ENCODE peak calls at places on chromosomes 6 and 20, in four cellular contexts. One of them, this sample, is unnamed.

GRCh38 chr20:37323985-37324384 is 22.0 kb upstream of the SRC start:
- DNase-seq in cardiac fibroblast: peak
- DNase-seq in fibroblast of lung: peak
- DNase-seq in epithelial cell of esophagus: peak
- DNase-seq in this sample: no peak

GRCh38 chr6:74597266-74597665 is 608.6 kb downstream of the COL12A1 start:
- DNase-seq in cardiac fibroblast: peak
- DNase-seq in fibroblast of lung: peak
- DNase-seq in epithelial cell of esophagus: peak
- DNase-seq in this sample: no peak

GRCh38 chr6:90179190-90180169 is 117.2 kb downstream of the BACH2 start:
- DNase-seq in cardiac fibroblast: peak
- DNase-seq in fibroblast of lung: no peak
- DNase-seq in epithelial cell of esophagus: no peak
- DNase-seq in this sample: peak

GRCh38 chr6:26394289-26394688 is 7.8 kb upstream of the BTN3A1 start:
- DNase-seq in cardiac fibroblast: peak
- DNase-seq in fibroblast of lung: peak
- DNase-seq in epithelial cell of esophagus: peak
- DNase-seq in this sample: no peak

GRCh38 chr6:138817799-138818198 is 21.9 kb downstream of the ECT2L start:
- DNase-seq in cardiac fibroblast: peak
- DNase-seq in fibroblast of lung: peak
- DNase-seq in epithelial cell of esophagus: peak
- DNase-seq in this sample: no peak

GRCh38 chr6:170206931-170207431 is 83.9 kb downstream of the DLL1 start:
- DNase-seq in cardiac fibroblast: no peak
- DNase-seq in fibroblast of lung: no peak
- DNase-seq in epithelial cell of esophagus: no peak
- DNase-seq in this sample: no peak

GRCh38 chr20:25083773-25084615 is 2.1 kb upstream of the VSX1 start:
- DNase-seq in cardiac fibroblast: no peak
- DNase-seq in fibroblast of lung: no peak
- DNase-seq in epithelial cell of esophagus: no peak
- DNase-seq in this sample: no peak

GRCh38 chr6:53199156-53199555 is 50.5 kb upstream of the GCM1 start:
- DNase-seq in cardiac fibroblast: no peak
- DNase-seq in fibroblast of lung: no peak
- DNase-seq in epithelial cell of esophagus: no peak
- DNase-seq in this sample: no peak

GRCh38 chr6:68194846-68195478 is 440.1 kb upstream of the ADGRB3 start:
- DNase-seq in cardiac fibroblast: no peak
- DNase-seq in fibroblast of lung: no peak
- DNase-seq in epithelial cell of esophagus: peak
- DNase-seq in this sample: no peak

GRCh38 chr20:1391640-1392442 is 1.0 kb downstream of the FKBP1A start:
- DNase-seq in cardiac fibroblast: peak
- DNase-seq in fibroblast of lung: peak
- DNase-seq in epithelial cell of esophagus: peak
- DNase-seq in this sample: no peak

GRCh38 chr6:33839399-33840063 is 35.7 kb upstream of the MLN start:
- DNase-seq in cardiac fibroblast: no peak
- DNase-seq in fibroblast of lung: no peak
- DNase-seq in epithelial cell of esophagus: peak
- DNase-seq in this sample: no peak

DNA sequence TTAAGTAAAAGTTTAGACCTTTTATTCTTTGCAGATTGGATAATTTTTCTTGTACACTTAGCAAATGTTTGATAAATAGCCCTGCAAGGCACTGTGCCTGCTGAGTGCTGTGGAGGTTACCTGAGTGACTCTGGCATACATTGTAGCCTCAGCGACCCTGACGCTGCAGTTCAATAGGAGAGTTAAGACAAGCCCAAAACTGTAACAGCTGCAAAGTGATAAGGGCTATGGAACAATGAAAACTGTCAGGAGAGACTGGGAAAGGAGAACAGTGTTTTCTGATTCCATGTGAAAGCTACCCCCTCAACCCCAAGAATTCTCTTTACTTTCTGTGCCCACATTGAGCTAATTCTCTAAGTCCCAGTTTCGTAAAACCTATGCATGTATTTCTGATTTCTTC is 22.2 kb downstream of the HIVEP1 start:
- DNase-seq in cardiac fibroblast: no peak
- DNase-seq in fibroblast of lung: no peak
- DNase-seq in epithelial cell of esophagus: no peak
- DNase-seq in this sample: no peak
- H3K4me3 ChIP-seq in cardiac fibroblast: no peak
- H3K4me3 ChIP-seq in fibroblast of lung: no peak
- H3K4me3 ChIP-seq in epithelial cell of esophagus: no peak
- H3K4me3 ChIP-seq in this sample: no peak

GRCh38 chr6:81265106-81265505 is 487.4 kb downstream of the TENT5A start:
- DNase-seq in cardiac fibroblast: peak
- DNase-seq in fibroblast of lung: peak
- DNase-seq in epithelial cell of esophagus: no peak
- DNase-seq in this sample: no peak
- H3K4me3 ChIP-seq in cardiac fibroblast: no peak
- H3K4me3 ChIP-seq in fibroblast of lung: peak
- H3K4me3 ChIP-seq in epithelial cell of esophagus: no peak
- H3K4me3 ChIP-seq in this sample: no peak

DNA sequence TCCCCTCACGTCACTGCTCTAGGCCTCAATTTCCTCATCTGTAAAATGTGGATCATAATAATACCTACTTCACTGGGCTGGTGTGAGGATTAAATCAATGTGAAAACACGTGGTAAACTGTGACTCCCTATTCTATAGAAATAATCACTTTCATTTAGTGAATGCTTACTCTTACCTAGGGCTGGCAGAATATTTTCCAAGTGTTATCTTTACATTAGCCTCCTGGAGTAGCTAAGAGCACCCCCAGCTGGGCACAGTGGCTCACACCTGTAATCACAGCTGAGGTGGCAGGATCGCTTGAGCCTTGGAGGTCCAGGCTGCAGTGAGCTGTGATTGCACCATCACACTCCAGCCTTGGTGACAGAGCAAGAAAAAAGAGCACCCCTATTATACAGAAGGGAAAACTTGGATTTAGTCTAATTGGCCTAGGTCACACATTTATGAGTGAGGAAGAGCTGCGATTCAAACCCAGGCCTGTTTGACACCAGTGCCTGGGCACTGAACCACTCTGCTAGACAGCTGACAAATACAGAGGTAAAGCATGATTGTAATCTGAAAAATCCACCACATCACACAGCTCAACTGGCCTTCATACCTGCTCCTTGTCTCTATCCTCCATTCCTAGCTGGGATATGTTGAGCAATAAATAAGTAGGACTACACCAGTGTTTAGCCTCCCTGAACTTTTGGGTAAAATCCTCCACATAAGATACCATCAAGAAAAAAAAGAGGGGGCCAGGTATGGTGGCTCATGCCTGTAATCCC is 1.4 kb upstream of the SNTA1 start:
- DNase-seq in cardiac fibroblast: no peak
- DNase-seq in fibroblast of lung: no peak
- DNase-seq in epithelial cell of esophagus: peak
- DNase-seq in this sample: no peak
- H3K4me3 ChIP-seq in cardiac fibroblast: no peak
- H3K4me3 ChIP-seq in fibroblast of lung: no peak
- H3K4me3 ChIP-seq in epithelial cell of esophagus: no peak
- H3K4me3 ChIP-seq in this sample: peak

GRCh38 chr6:136989591-136990578 is 54.9 kb downstream of the IL20RA start:
- DNase-seq in cardiac fibroblast: peak
- DNase-seq in fibroblast of lung: peak
- DNase-seq in epithelial cell of esophagus: no peak
- DNase-seq in this sample: no peak
- H3K4me3 ChIP-seq in cardiac fibroblast: peak
- H3K4me3 ChIP-seq in fibroblast of lung: no peak
- H3K4me3 ChIP-seq in epithelial cell of esophagus: peak
- H3K4me3 ChIP-seq in this sample: no peak

GRCh38 chr6:27650620-27651370 is 177.9 kb upstream of the ZNF184 start:
- DNase-seq in cardiac fibroblast: peak
- DNase-seq in fibroblast of lung: peak
- DNase-seq in epithelial cell of esophagus: peak
- DNase-seq in this sample: peak
- H3K4me3 ChIP-seq in cardiac fibroblast: no peak
- H3K4me3 ChIP-seq in fibroblast of lung: no peak
- H3K4me3 ChIP-seq in epithelial cell of esophagus: peak
- H3K4me3 ChIP-seq in this sample: no peak